ENCODE peak calls at places on chromosomes 5 and 9, in six cellular contexts. P is mammary epithelial cell, V is ureter, G is myocyte, Z is AG08396, X is fibroblast of pulmonary artery. I is an unnamed sample.

GRCh38 chr9:131178382-131178781 is 53.0 kb downstream of the NUP214 start:
- DNase-seq in P (peak), V (peak), G (peak), Z (peak), X (peak), I (peak)

GRCh38 chr9:91151014-91151740 is 210.5 kb downstream of the AUH start:
- DNase-seq in P (peak), V (no peak), G (peak), Z (no peak), X (peak), I (peak)

GRCh38 chr9:123338710-123339665 is 17.0 kb upstream of the CRB2 start:
- DNase-seq in P (no peak), V (no peak), G (no peak), Z (no peak), X (peak), I (no peak)

GRCh38 chr5:94689871-94690270 is 71.4 kb downstream of the SLF1 start:
- DNase-seq in P (no peak), V (no peak), G (no peak), Z (no peak), X (no peak), I (no peak)

GRCh38 chr5:6740586-6741150 is 27.4 kb downstream of the TENT4A start:
- DNase-seq in P (no peak), V (no peak), G (no peak), Z (no peak), X (no peak), I (no peak)

GRCh38 chr5:124825983-124826337 is 79.5 kb upstream of the ZNF608 start:
- DNase-seq in P (no peak), V (no peak), G (no peak), Z (no peak), X (no peak), I (no peak)

GRCh38 chr5:12566441-12566840 is 662.2 kb upstream of the CTNND2 start:
- DNase-seq in P (no peak), V (no peak), G (no peak), Z (no peak), X (no peak), I (peak)

GRCh38 chr5:20254748-20255147 is 266.7 kb upstream of the CDH18 start:
- DNase-seq in P (no peak), V (no peak), G (no peak), Z (no peak), X (no peak), I (no peak)

GRCh38 chr9:76688471-76689238 is 75.6 kb upstream of the PCA3 start:
- DNase-seq in P (no peak), V (no peak), G (no peak), Z (no peak), X (peak), I (peak)

GRCh38 chr5:84870369-84870768 is 485.7 kb upstream of the EDIL3 start:
- DNase-seq in P (no peak), V (no peak), G (no peak), Z (no peak), X (no peak), I (no peak)

GRCh38 chr9:130934702-130935659 is 4.1 kb downstream of the FIBCD1 start:
- DNase-seq in P (no peak), V (no peak), G (no peak), Z (no peak), X (no peak), I (no peak)

GRCh38 chr5:154418344-154418820 is 27.4 kb upstream of the SAP30L start:
- DNase-seq in P (no peak), V (no peak), G (no peak), Z (no peak), X (no peak), I (no peak)

GRCh38 chr5:73238873-73239272 is 65.9 kb downstream of the TMEM174 start:
- DNase-seq in P (no peak), V (no peak), G (no peak), Z (no peak), X (no peak), I (no peak)

GRCh38 chr5:20618353-20618752 is 630.4 kb upstream of the CDH18 start:
- DNase-seq in P (no peak), V (no peak), G (no peak), Z (no peak), X (peak), I (no peak)

GRCh38 chr5:100690036-100690560 is 154.9 kb downstream of the FAM174A start:
- DNase-seq in P (no peak), V (no peak), G (peak), Z (no peak), X (no peak), I (no peak)

GRCh38 chr9:69861011-69861410 is 40.4 kb downstream of the CFAP95 start:
- DNase-seq in P (no peak), V (no peak), G (no peak), Z (no peak), X (no peak), I (no peak)

GRCh38 chr9:124810513-124811355 is 33.8 kb downstream of the OLFML2A start:
- DNase-seq in P (peak), V (peak), G (peak), Z (peak), X (peak), I (peak)

GRCh38 chr9:1929722-1930621 is 85.2 kb upstream of the SMARCA2 start:
- DNase-seq in P (no peak), V (no peak), G (no peak), Z (no peak), X (no peak), I (no peak)

GRCh38 chr9:97272072-97272471 is 35.4 kb upstream of the CCDC180 start:
- DNase-seq in P (no peak), V (no peak), G (no peak), Z (no peak), X (no peak), I (no peak)

GRCh38 chr9:93576296-93577044 is at the start of gene PHF2:
- DNase-seq in P (no peak), V (no peak), G (peak), Z (peak), X (peak), I (no peak)

GRCh38 chr5:53069626-53070025 is 39.9 kb downstream of the MOCS2 start:
- DNase-seq in P (peak), V (no peak), G (peak), Z (peak), X (peak), I (peak)

GRCh38 chr9:98280574-98280973 is 25.1 kb upstream of the TBC1D2 start:
- DNase-seq in P (no peak), V (no peak), G (no peak), Z (no peak), X (no peak), I (no peak)

GRCh38 chr9:92406506-92406905 is 2.1 kb upstream of the OGN start:
- DNase-seq in P (no peak), V (peak), G (no peak), Z (no peak), X (peak), I (no peak)

GRCh38 chr5:176583076-176583475 is 26.9 kb downstream of the GPRIN1 start:
- DNase-seq in P (no peak), V (no peak), G (no peak), Z (no peak), X (peak), I (no peak)

GRCh38 chr9:37974506-37975173 is 70.7 kb upstream of the SLC25A51 start:
- DNase-seq in P (no peak), V (no peak), G (no peak), Z (no peak), X (no peak), I (no peak)

GRCh38 chr9:84751921-84752320 is 82.4 kb downstream of the NTRK2 start:
- DNase-seq in P (peak), V (no peak), G (no peak), Z (no peak), X (no peak), I (peak)

I was measured in MCF 10A.